ENCODE peak calls at places on chromosomes 13 and 19, in five cellular contexts. One of them, this sample, is unnamed.
A peak's percentile ranks its signal among the peaks of the same experiment; 100 is the strongest.

GRCh38 chr13:35857769-35858168 is 273.4 kb downstream of the DCLK1 start:
- DNase-seq in tibial nerve: no peak
- DNase-seq in IMR-90: peak; percentile 32
- DNase-seq in A549: no peak
- DNase-seq in spleen: no peak
- DNase-seq in this sample: no peak

GRCh38 chr13:94351292-94352000 is 128.0 kb downstream of the DCT start:
- DNase-seq in tibial nerve: no peak
- DNase-seq in IMR-90: peak; percentile 92
- DNase-seq in A549: no peak
- DNase-seq in spleen: no peak
- DNase-seq in this sample: no peak

GRCh38 chr13:99990045-99990977 is 8.7 kb downstream of the ZIC2 start:
- DNase-seq in tibial nerve: no peak
- DNase-seq in IMR-90: no peak
- DNase-seq in A549: no peak
- DNase-seq in spleen: no peak
- DNase-seq in this sample: no peak

GRCh38 chr13:79679334-79679733 is 198.4 kb downstream of the NDFIP2 start:
- DNase-seq in tibial nerve: peak; percentile 86
- DNase-seq in IMR-90: peak; percentile 70
- DNase-seq in A549: peak; percentile 3
- DNase-seq in spleen: no peak
- DNase-seq in this sample: no peak

GRCh38 chr13:53343345-53343744 is 314.7 kb downstream of the OLFM4 start:
- DNase-seq in tibial nerve: no peak
- DNase-seq in IMR-90: no peak
- DNase-seq in A549: no peak
- DNase-seq in spleen: no peak
- DNase-seq in this sample: no peak

GRCh38 chr13:112586334-112586733 is 1.6 kb downstream of the TUBGCP3 start:
- DNase-seq in tibial nerve: no peak
- DNase-seq in IMR-90: no peak
- DNase-seq in A549: no peak
- DNase-seq in spleen: no peak
- DNase-seq in this sample: no peak

GRCh38 chr19:7292352-7292949 is 1.8 kb downstream of the INSR start:
- DNase-seq in tibial nerve: no peak
- DNase-seq in IMR-90: no peak
- DNase-seq in A549: no peak
- DNase-seq in spleen: no peak
- DNase-seq in this sample: no peak

GRCh38 chr13:24043590-24044350 is 116.8 kb upstream of the SPATA13 start:
- DNase-seq in tibial nerve: no peak
- DNase-seq in IMR-90: no peak
- DNase-seq in A549: no peak
- DNase-seq in spleen: no peak
- DNase-seq in this sample: no peak

GRCh38 chr13:28867564-28867963 is 47.4 kb downstream of the MTUS2 start:
- DNase-seq in tibial nerve: no peak
- DNase-seq in IMR-90: no peak
- DNase-seq in A549: no peak
- DNase-seq in spleen: no peak
- DNase-seq in this sample: no peak

GRCh38 chr13:42275506-42275905 is 3.6 kb downstream of the AKAP11 start:
- DNase-seq in tibial nerve: no peak
- DNase-seq in IMR-90: no peak
- DNase-seq in A549: no peak
- DNase-seq in spleen: no peak
- DNase-seq in this sample: no peak

GRCh38 chr13:89584058-89584457 is 1763.4 kb upstream of the MIR17HG start:
- DNase-seq in tibial nerve: no peak
- DNase-seq in IMR-90: no peak
- DNase-seq in A549: no peak
- DNase-seq in spleen: no peak
- DNase-seq in this sample: no peak

GRCh38 chr19:2455481-2456300 is 1.1 kb downstream of the LMNB2 start:
- DNase-seq in tibial nerve: no peak
- DNase-seq in IMR-90: no peak
- DNase-seq in A549: no peak
- DNase-seq in spleen: peak; percentile 89
- DNase-seq in this sample: peak; percentile 74

GRCh38 chr19:1956868-1957492 is 16.0 kb downstream of the CSNK1G2 start:
- DNase-seq in tibial nerve: no peak
- DNase-seq in IMR-90: no peak
- DNase-seq in A549: no peak
- DNase-seq in spleen: no peak
- DNase-seq in this sample: no peak

GRCh38 chr13:35771898-35772297 is 295.4 kb upstream of the MAB21L1 start:
- DNase-seq in tibial nerve: no peak
- DNase-seq in IMR-90: peak; percentile 95
- DNase-seq in A549: no peak
- DNase-seq in spleen: no peak
- DNase-seq in this sample: no peak

GRCh38 chr19:42255766-42256750 is 1.1 kb upstream of the ERF start:
- DNase-seq in tibial nerve: no peak
- DNase-seq in IMR-90: peak; percentile 46
- DNase-seq in A549: peak; percentile 84
- DNase-seq in spleen: peak; percentile 89
- DNase-seq in this sample: no peak

GRCh38 chr13:41383400-41383799 is 72.3 kb downstream of the NAA16 start:
- DNase-seq in tibial nerve: no peak
- DNase-seq in IMR-90: peak; percentile 61
- DNase-seq in A549: no peak
- DNase-seq in spleen: no peak
- DNase-seq in this sample: no peak

GRCh38 chr19:42121666-42122069 is 10.6 kb downstream of the POU2F2 start:
- DNase-seq in tibial nerve: peak; percentile 33
- DNase-seq in IMR-90: peak; percentile 88
- DNase-seq in A549: peak; percentile 66
- DNase-seq in spleen: peak; percentile 92
- DNase-seq in this sample: no peak

GRCh38 chr13:113153810-113154748 is 4.4 kb upstream of the PROZ start:
- DNase-seq in tibial nerve: peak; percentile 70
- DNase-seq in IMR-90: peak; percentile 51
- DNase-seq in A549: peak; percentile 47
- DNase-seq in spleen: peak; percentile 92
- DNase-seq in this sample: peak; percentile 77

GRCh38 chr13:60756306-60756705 is 359.3 kb downstream of the TDRD3 start:
- DNase-seq in tibial nerve: no peak
- DNase-seq in IMR-90: no peak
- DNase-seq in A549: no peak
- DNase-seq in spleen: no peak
- DNase-seq in this sample: no peak

GRCh38 chr13:71056581-71056980 is 810.4 kb downstream of the DACH1 start:
- DNase-seq in tibial nerve: no peak
- DNase-seq in IMR-90: no peak
- DNase-seq in A549: no peak
- DNase-seq in spleen: no peak
- DNase-seq in this sample: no peak

DNA sequence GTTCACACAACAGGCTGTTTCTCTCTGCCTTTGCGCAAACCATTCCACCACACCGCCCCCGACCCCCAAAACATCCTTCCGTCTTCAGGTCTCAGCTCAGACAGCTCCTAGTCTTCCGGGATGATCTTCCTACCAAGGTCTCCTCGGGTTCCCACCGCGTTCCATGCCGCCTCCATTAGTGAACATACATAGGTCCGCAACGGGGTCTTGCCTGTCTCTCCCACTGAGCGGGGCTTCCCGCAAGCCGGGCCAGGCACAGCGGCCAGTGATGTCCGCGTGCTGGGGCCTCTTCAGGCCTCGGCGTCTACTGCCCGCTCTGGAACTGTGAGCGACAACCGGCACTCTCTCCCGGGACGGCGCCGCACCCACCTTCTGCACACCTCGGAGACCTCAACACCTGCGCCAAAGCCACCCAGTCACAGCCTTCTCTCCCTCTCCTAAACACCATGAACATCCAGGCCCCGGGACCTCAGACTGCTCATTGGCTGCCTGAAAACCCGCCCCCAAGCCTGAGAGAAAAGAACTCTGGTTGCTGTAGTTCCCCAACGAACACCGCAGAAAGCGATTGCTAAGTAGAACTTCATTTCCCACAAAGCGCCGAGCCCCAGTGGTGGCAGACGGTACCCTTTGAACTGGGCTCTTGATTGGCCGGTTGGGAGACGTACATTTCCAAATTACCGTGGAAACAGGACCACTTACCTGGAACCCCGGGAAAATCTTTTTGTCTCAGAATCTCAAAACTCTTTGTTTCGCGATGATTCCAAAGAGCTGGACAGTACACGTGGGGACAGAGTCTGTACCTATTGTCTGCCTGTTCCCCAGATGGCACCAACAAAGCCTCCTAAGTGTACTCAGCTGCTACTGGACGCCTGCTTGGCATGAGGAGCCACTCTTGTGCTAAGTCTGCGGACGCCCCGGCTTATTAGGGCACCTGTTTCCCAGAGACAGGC is 9.5 kb downstream of the DYRK1B start:
- DNase-seq in tibial nerve: peak; percentile 91
- DNase-seq in IMR-90: peak; percentile 91
- DNase-seq in A549: no peak
- DNase-seq in spleen: peak; percentile 94
- DNase-seq in this sample: peak; percentile 90
- TF ChIP-seq POLR2A in tibial nerve: no peak
- TF ChIP-seq POLR2A in IMR-90: peak; percentile 33
- TF ChIP-seq POLR2A in A549: no peak
- TF ChIP-seq POLR2A in spleen: no peak
- TF ChIP-seq POLR2A in this sample: no peak

DNA sequence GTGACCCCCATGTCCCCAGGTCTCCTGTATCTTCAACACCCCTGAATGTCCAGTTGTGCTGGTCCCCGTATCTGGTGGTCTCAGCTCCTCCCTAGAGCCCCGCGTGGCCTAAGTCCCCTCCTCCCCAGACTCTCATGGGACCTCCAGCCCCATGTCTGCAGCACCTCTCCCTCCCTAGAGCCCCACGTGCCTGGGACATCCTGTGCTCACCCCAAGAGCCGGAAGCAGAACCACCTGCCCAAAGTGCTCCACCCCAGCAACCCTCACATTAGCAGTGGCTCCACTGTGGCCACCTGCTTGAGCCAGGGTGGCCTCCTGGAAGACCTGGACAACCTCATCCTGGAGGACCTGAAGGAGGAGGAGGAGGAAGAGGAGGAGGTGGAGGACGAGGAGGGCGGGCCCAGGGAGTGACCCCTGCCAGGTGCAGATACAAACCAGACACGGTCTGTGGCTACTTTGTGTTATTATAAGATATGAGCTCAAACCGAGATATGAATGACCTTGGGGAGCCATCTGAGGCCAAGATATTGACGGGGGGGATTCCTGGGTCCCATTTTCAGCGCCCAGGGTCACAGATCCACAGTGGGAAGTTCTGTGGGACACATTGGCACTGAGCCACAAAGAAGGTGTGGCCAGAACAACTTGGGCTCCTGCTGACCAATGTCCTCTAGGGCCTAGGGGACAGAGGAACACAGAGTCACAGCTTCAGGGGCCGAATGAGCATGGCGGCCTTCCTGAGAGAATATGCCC is 6.0 kb downstream of the SHFL start:
- DNase-seq in tibial nerve: no peak
- DNase-seq in IMR-90: no peak
- DNase-seq in A549: no peak
- DNase-seq in spleen: peak; percentile 85
- DNase-seq in this sample: no peak
- TF ChIP-seq POLR2A in tibial nerve: no peak
- TF ChIP-seq POLR2A in IMR-90: no peak
- TF ChIP-seq POLR2A in A549: no peak
- TF ChIP-seq POLR2A in spleen: no peak
- TF ChIP-seq POLR2A in this sample: no peak

GRCh38 chr19:38928406-38929001 is 2.1 kb downstream of the SARS2 start:
- DNase-seq in tibial nerve: no peak
- DNase-seq in IMR-90: no peak
- DNase-seq in A549: no peak
- DNase-seq in spleen: no peak
- DNase-seq in this sample: no peak

GRCh38 chr19:38932425-38933179 is 1.9 kb downstream of the MRPS12 start:
- DNase-seq in tibial nerve: no peak
- DNase-seq in IMR-90: peak; percentile 44
- DNase-seq in A549: peak; percentile 89
- DNase-seq in spleen: no peak
- DNase-seq in this sample: no peak

GRCh38 chr19:38933544-38933943 is 2.8 kb downstream of the MRPS12 start:
- DNase-seq in tibial nerve: no peak
- DNase-seq in IMR-90: no peak
- DNase-seq in A549: no peak
- DNase-seq in spleen: no peak
- DNase-seq in this sample: no peak

GRCh38 chr19:38930776-38931761 is at the start of gene MRPS12:
- DNase-seq in tibial nerve: peak; percentile 99
- DNase-seq in IMR-90: peak; percentile 99
- DNase-seq in A549: peak; percentile 100
- DNase-seq in spleen: peak; percentile 98
- DNase-seq in this sample: peak; percentile 96

DNA sequence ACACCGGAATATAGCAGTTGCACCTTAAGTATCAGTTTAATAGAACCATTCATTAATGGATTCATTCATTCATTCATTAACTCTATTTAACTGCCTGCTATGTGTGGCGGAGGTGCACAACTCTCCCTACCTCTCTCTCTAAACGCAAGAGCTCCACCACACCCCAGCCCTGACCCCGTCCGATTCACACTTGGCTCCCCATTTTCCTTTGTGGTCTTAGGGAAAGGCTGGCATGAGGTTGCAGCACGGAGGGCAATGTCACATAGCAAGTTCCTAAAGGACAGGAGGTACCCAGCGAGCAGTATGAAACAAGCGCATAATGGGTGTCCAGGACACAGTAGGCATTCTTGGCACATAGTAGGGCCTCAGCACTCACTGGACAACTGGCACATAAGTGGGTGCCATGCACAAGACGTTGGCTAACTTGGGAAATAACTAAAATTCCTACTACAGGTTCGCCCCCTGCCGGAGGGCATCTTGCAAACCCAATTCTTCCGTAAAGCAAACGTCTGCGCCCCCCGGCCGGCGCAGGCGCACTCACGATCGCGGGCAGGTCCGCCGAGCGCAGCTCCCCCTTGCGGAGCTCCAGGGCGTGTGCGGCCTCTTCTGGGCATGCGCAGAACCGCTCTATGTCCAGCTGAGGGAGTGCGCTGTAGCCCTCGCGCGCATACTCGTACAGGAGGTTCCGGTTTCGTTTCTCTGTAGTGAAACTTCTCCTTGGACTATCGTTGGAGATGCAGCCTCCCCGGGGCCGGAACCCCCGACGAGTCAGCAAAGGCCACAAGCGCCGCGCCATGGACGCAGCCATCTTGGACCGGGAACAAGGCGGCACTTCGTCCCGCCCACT is at the start of gene SARS2:
- DNase-seq in tibial nerve: peak; percentile 90
- DNase-seq in IMR-90: peak; percentile 92
- DNase-seq in A549: peak; percentile 98
- DNase-seq in spleen: peak; percentile 98
- DNase-seq in this sample: peak; percentile 90
- TF ChIP-seq POLR2A in tibial nerve: no peak
- TF ChIP-seq POLR2A in IMR-90: peak; percentile 84
- TF ChIP-seq POLR2A in A549: no peak
- TF ChIP-seq POLR2A in spleen: no peak
- TF ChIP-seq POLR2A in this sample: no peak

DNA sequence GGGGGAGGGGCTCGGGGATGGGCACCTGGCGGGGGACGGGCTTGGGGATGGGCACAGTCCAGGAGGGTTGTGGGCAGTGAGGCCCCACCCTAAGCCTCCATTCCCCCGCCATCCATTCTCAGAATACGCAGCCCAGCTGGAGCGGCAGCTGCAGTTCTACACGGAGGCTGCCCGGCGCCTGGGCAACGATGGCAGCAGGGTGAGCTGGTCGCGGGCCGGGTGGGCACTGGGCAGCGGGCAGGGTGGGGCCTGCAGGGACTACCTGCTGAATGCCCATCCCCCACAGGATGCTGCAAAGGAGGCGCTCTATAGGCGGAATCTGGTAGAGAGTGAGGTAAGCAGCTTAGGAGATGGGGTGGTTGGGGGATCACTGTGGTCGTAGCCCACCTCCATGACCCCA is 8.3 kb downstream of the PODNL1 start:
- DNase-seq in tibial nerve: no peak
- DNase-seq in IMR-90: no peak
- DNase-seq in A549: no peak
- DNase-seq in spleen: no peak
- DNase-seq in this sample: no peak
- TF ChIP-seq POLR2A in tibial nerve: no peak
- TF ChIP-seq POLR2A in IMR-90: no peak
- TF ChIP-seq POLR2A in A549: no peak
- TF ChIP-seq POLR2A in spleen: no peak
- TF ChIP-seq POLR2A in this sample: no peak